ENCODE peak calls at places on chromosomes 1 and 21, in ten cellular contexts. W, I, X, G, F, D, A, S, Y and E are unnamed samples. For H3K4me1, the result is how much of the 10 kb centered on the place peaks cover.

GRCh38 chr1:110524311-110525249 is 5.6 kb upstream of the KCNA10 start:
- DNase-seq in W (no peak), F (peak), D (peak), S (peak), A (peak), G (peak), X (no peak), I (no peak), Y (peak), E (no peak)

GRCh38 chr1:33137800-33138199 is 44.0 kb downstream of the TRIM62 start:
- DNase-seq in X (no peak), W (no peak), F (peak), G (peak), Y (no peak), S (no peak), D (no peak), I (peak), A (peak), E (no peak)

GRCh38 chr1:18597159-18598042 is 33.2 kb upstream of the PAX7 start:
- DNase-seq in F (peak), D (peak), G (peak), A (peak), I (peak), W (peak), Y (peak), X (no peak), S (no peak), E (peak)

GRCh38 chr1:40266786-40267535 is 8.9 kb downstream of the ZMPSTE24 start:
- DNase-seq in Y (no peak), A (no peak), S (peak), I (no peak), W (no peak), D (no peak), G (no peak), X (no peak), F (no peak), E (no peak)

GRCh38 chr21:34613679-34614442 is 1.1 kb downstream of the RCAN1 start:
- DNase-seq in D (no peak), W (no peak), F (no peak), Y (peak), X (no peak), G (peak), S (no peak), I (no peak), A (peak), E (no peak)

GRCh38 chr21:46596201-46596600 is 8.7 kb downstream of the S100B start:
- DNase-seq in I (no peak), W (no peak), A (no peak), Y (no peak), S (no peak), G (no peak), D (no peak), X (no peak), F (no peak), E (no peak)

GRCh38 chr1:173937062-173937461 is 19.9 kb upstream of the SERPINC1 start:
- DNase-seq in F (no peak), A (no peak), G (no peak), W (no peak), X (no peak), S (no peak), I (no peak), D (no peak), Y (no peak), E (no peak)

GRCh38 chr1:85554630-85555327 is 25.8 kb upstream of the CCN1 start:
- DNase-seq in D (no peak), A (peak), G (peak), I (no peak), X (no peak), S (peak), W (no peak), Y (no peak), F (no peak), E (no peak)

GRCh38 chr1:228374711-228375577 is 31.7 kb downstream of the TRIM11 start:
- DNase-seq in S (no peak), F (no peak), D (no peak), Y (peak), I (peak), A (peak), W (peak), G (peak), X (no peak), E (peak)

GRCh38 chr1:38587734-38588133 is 271.8 kb downstream of the RRAGC start:
- DNase-seq in Y (peak), X (no peak), S (no peak), W (no peak), I (peak), F (no peak), D (no peak), A (no peak), G (no peak), E (no peak)

GRCh38 chr21:45091540-45092322 is 17.4 kb downstream of the ADARB1 start:
- DNase-seq in D (no peak), W (no peak), X (no peak), A (peak), F (no peak), I (no peak), S (no peak), G (peak), Y (peak), E (no peak)

GRCh38 chr1:153791856-153792253 is 16.6 kb downstream of the SLC27A3 start:
- DNase-seq in F (peak), D (no peak), Y (no peak), W (no peak), I (no peak), X (no peak), A (peak), S (peak), G (peak), E (no peak)

GRCh38 chr21:42375141-42375905 is 9.0 kb upstream of the TFF1 start:
- DNase-seq in A (no peak), G (no peak), F (peak), I (no peak), W (no peak), Y (no peak), X (no peak), D (no peak), S (no peak), E (peak)

GRCh38 chr1:66540434-66541032 is 6.6 kb downstream of the SGIP1 start:
- DNase-seq in X (no peak), I (no peak), Y (no peak), S (no peak), F (no peak), W (no peak), G (peak), D (no peak), A (peak), E (no peak)

GRCh38 chr1:183302452-183303324 is 115.5 kb downstream of the NMNAT2 start:
- DNase-seq in F (no peak), X (no peak), G (no peak), D (no peak), A (peak), I (no peak), S (no peak), W (no peak), Y (no peak), E (no peak)

GRCh38 chr1:9824702-9825089 is 931 bp upstream of the CLSTN1 start:
- DNase-seq in F (no peak), W (no peak), S (peak), D (no peak), A (no peak), Y (no peak), X (no peak), G (no peak), I (no peak), E (no peak)

GRCh38 chr1:15957221-15958090 is 18.4 kb downstream of the ZBTB17 start:
- DNase-seq in I (no peak), W (no peak), S (no peak), F (no peak), A (no peak), Y (no peak), D (no peak), G (no peak), X (no peak), E (no peak)

GRCh38 chr1:10152709-10153284 is 57.6 kb upstream of the KIF1B start:
- DNase-seq in G (peak), S (peak), X (no peak), F (peak), Y (peak), D (peak), W (peak), I (peak), A (peak), E (no peak)

GRCh38 chr1:182377175-182377574 is 14.4 kb downstream of the GLUL start:
- DNase-seq in S (peak), W (no peak), D (no peak), A (no peak), X (no peak), Y (no peak), F (no peak), G (no peak), I (no peak), E (no peak)

GRCh38 chr21:28761709-28762356 is 230.8 kb downstream of the LTN1 start:
- DNase-seq in F (no peak), A (no peak), X (no peak), S (no peak), Y (no peak), I (no peak), D (no peak), G (peak), W (no peak), E (no peak)

GRCh38 chr1:225655509-225656258 is 2.8 kb upstream of the ENAH start:
- DNase-seq in D (peak), Y (peak), S (peak), W (peak), I (peak), X (no peak), A (peak), F (no peak), G (peak), E (no peak)

GRCh38 chr1:189656628-189657027 is 821.0 kb downstream of the BRINP3 start:
- DNase-seq in G (no peak), I (no peak), A (no peak), Y (no peak), D (no peak), F (no peak), X (no peak), W (no peak), S (no peak), E (no peak)

GRCh38 chr1:69686367-69686984 is 118.8 kb downstream of the LRRC7 start:
- DNase-seq in X (no peak), I (no peak), G (no peak), Y (no peak), S (no peak), D (no peak), W (no peak), F (no peak), A (no peak), E (no peak)
- TF ChIP-seq CTCF in X (no peak), I (no peak), G (no peak), Y (no peak), S (no peak), D (no peak), W (no peak), F (peak), A (no peak), E (no peak)

GRCh38 chr1:20383631-20384030 is 93.0 kb downstream of the VWA5B1 start:
- DNase-seq in S (no peak), D (no peak), X (no peak), W (no peak), A (no peak), I (no peak), F (no peak), Y (no peak), G (no peak), E (no peak)
- H3K4me1 ChIP-seq in S (under half), D (under half), X (under half), W (under half), A (under half), I (under half), F (under half), Y (under half), G (under half), E (under half)

GRCh38 chr21:32233055-32233546 is 45.7 kb downstream of the MIS18A start:
- DNase-seq in A (no peak), Y (no peak), F (no peak), S (no peak), I (no peak), X (no peak), G (peak), W (no peak), D (no peak), E (no peak)

GRCh38 chr21:32238063-32238462 is 40.8 kb downstream of the MIS18A start:
- DNase-seq in I (no peak), F (no peak), G (no peak), D (no peak), S (no peak), X (no peak), W (no peak), A (no peak), Y (no peak), E (no peak)

GRCh38 chr21:32240708-32241433 is 38.0 kb downstream of the MIS18A start:
- DNase-seq in I (no peak), D (no peak), F (no peak), G (peak), Y (no peak), S (no peak), A (peak), X (peak), W (no peak), E (no peak)

GRCh38 chr21:32233722-32234301 is 45.0 kb downstream of the MIS18A start:
- DNase-seq in A (no peak), X (no peak), G (no peak), Y (no peak), S (no peak), W (no peak), D (no peak), F (no peak), I (no peak), E (no peak)

GRCh38 chr21:32237021-32237420 is 41.8 kb downstream of the MIS18A start:
- DNase-seq in X (no peak), D (no peak), S (no peak), G (no peak), I (no peak), A (no peak), W (no peak), F (no peak), Y (no peak), E (no peak)
- H3K27ac ChIP-seq in X (no peak), D (no peak), S (no peak), G (no peak), I (no peak), A (no peak), W (no peak), F (no peak), Y (no peak), E (no peak)

GRCh38 chr1:21510885-21511578 is 1.8 kb downstream of the ALPL start:
- DNase-seq in I (no peak), G (no peak), W (no peak), Y (no peak), A (peak), D (no peak), F (no peak), S (no peak), X (no peak), E (no peak)
- TF ChIP-seq CTCF in I (no peak), G (no peak), W (no peak), Y (no peak), A (peak), D (no peak), F (peak), S (peak), X (peak), E (no peak)